ENCODE peak calls at places on chromosomes 1 and 21, in six cellular contexts. One of them, this sample, is unnamed.

GRCh38 chr1:23567996-23568607 is 8.8 kb upstream of the ID3 start:
- DNase-seq in sigmoid colon: peak; percentile 64
- DNase-seq in GM12878: no peak
- DNase-seq in stomach: no peak
- DNase-seq in HL-60: no peak
- DNase-seq in SK-N-SH: peak; percentile 77
- DNase-seq in this sample: no peak

GRCh38 chr1:172600615-172601014 is 58.3 kb upstream of the FASLG start:
- DNase-seq in GM12878: no peak
- DNase-seq in sigmoid colon: no peak
- DNase-seq in stomach: no peak
- DNase-seq in SK-N-SH: no peak
- DNase-seq in HL-60: no peak
- DNase-seq in this sample: no peak

GRCh38 chr1:214123061-214123784 is 135.4 kb downstream of the PROX1 start:
- DNase-seq in HL-60: no peak
- DNase-seq in sigmoid colon: no peak
- DNase-seq in stomach: peak; percentile 65
- DNase-seq in SK-N-SH: peak; percentile 76
- DNase-seq in GM12878: no peak
- DNase-seq in this sample: no peak

GRCh38 chr21:28704746-28705145 is 287.9 kb downstream of the LTN1 start:
- DNase-seq in stomach: no peak
- DNase-seq in sigmoid colon: no peak
- DNase-seq in GM12878: no peak
- DNase-seq in HL-60: no peak
- DNase-seq in SK-N-SH: no peak
- DNase-seq in this sample: no peak

GRCh38 chr1:248853023-248853422 is 5.9 kb downstream of the ZNF692 start:
- DNase-seq in HL-60: no peak
- DNase-seq in GM12878: no peak
- DNase-seq in stomach: no peak
- DNase-seq in SK-N-SH: no peak
- DNase-seq in sigmoid colon: no peak
- DNase-seq in this sample: no peak

GRCh38 chr1:175839678-175840669 is 96.6 kb upstream of the TNR start:
- DNase-seq in SK-N-SH: peak; percentile 24
- DNase-seq in HL-60: peak; percentile 83
- DNase-seq in GM12878: no peak
- DNase-seq in stomach: no peak
- DNase-seq in sigmoid colon: no peak
- DNase-seq in this sample: no peak

GRCh38 chr21:24369278-24369677 is 1238.0 kb downstream of the MRPL39 start:
- DNase-seq in SK-N-SH: no peak
- DNase-seq in stomach: no peak
- DNase-seq in sigmoid colon: no peak
- DNase-seq in GM12878: no peak
- DNase-seq in HL-60: no peak
- DNase-seq in this sample: no peak

GRCh38 chr1:15618685-15619525 is 1.6 kb downstream of the DDI2 start:
- DNase-seq in sigmoid colon: no peak
- DNase-seq in HL-60: no peak
- DNase-seq in GM12878: no peak
- DNase-seq in SK-N-SH: no peak
- DNase-seq in stomach: no peak
- DNase-seq in this sample: no peak

GRCh38 chr1:212791261-212791675 is 309 bp downstream of the NSL1 start:
- DNase-seq in stomach: no peak
- DNase-seq in HL-60: peak; percentile 75
- DNase-seq in sigmoid colon: no peak
- DNase-seq in SK-N-SH: no peak
- DNase-seq in GM12878: no peak
- DNase-seq in this sample: no peak

GRCh38 chr1:18480315-18481189 is at the start of gene KLHDC7A:
- DNase-seq in SK-N-SH: no peak
- DNase-seq in stomach: peak; percentile 90
- DNase-seq in GM12878: no peak
- DNase-seq in sigmoid colon: peak; percentile 46
- DNase-seq in HL-60: no peak
- DNase-seq in this sample: no peak

GRCh38 chr1:201954263-201955008 is 867 bp upstream of the TIMM17A start:
- DNase-seq in sigmoid colon: no peak
- DNase-seq in SK-N-SH: no peak
- DNase-seq in HL-60: no peak
- DNase-seq in GM12878: no peak
- DNase-seq in stomach: no peak
- DNase-seq in this sample: no peak

GRCh38 chr1:153985341-153985912 is 712 bp downstream of the RAB13 start:
- DNase-seq in sigmoid colon: peak; percentile 86
- DNase-seq in HL-60: no peak
- DNase-seq in stomach: no peak
- DNase-seq in GM12878: no peak
- DNase-seq in SK-N-SH: no peak
- DNase-seq in this sample: no peak

GRCh38 chr1:42992043-42992697 is 33.5 kb upstream of the SLC2A1 start:
- DNase-seq in sigmoid colon: no peak
- DNase-seq in GM12878: no peak
- DNase-seq in stomach: no peak
- DNase-seq in SK-N-SH: no peak
- DNase-seq in HL-60: no peak
- DNase-seq in this sample: no peak

GRCh38 chr1:87684194-87684593 is 355.5 kb downstream of the LMO4 start:
- DNase-seq in SK-N-SH: no peak
- DNase-seq in stomach: peak; percentile 29
- DNase-seq in GM12878: no peak
- DNase-seq in sigmoid colon: no peak
- DNase-seq in HL-60: no peak
- DNase-seq in this sample: no peak

GRCh38 chr1:107781245-107781644 is 183.7 kb downstream of the VAV3 start:
- DNase-seq in GM12878: no peak
- DNase-seq in HL-60: no peak
- DNase-seq in SK-N-SH: no peak
- DNase-seq in sigmoid colon: no peak
- DNase-seq in stomach: no peak
- DNase-seq in this sample: no peak

GRCh38 chr1:167795810-167796740 is 74.3 kb downstream of the MPZL1 start:
- DNase-seq in stomach: no peak
- DNase-seq in SK-N-SH: no peak
- DNase-seq in HL-60: no peak
- DNase-seq in sigmoid colon: peak; percentile 82
- DNase-seq in GM12878: no peak
- DNase-seq in this sample: no peak

GRCh38 chr1:11789126-11790067 is 16.4 kb downstream of the MTHFR start:
- DNase-seq in SK-N-SH: no peak
- DNase-seq in sigmoid colon: no peak
- DNase-seq in stomach: no peak
- DNase-seq in HL-60: no peak
- DNase-seq in GM12878: no peak
- DNase-seq in this sample: no peak

GRCh38 chr1:108316545-108316944 is 72.7 kb upstream of the NBPF4 start:
- DNase-seq in SK-N-SH: no peak
- DNase-seq in stomach: no peak
- DNase-seq in sigmoid colon: no peak
- DNase-seq in HL-60: no peak
- DNase-seq in GM12878: no peak
- DNase-seq in this sample: no peak

GRCh38 chr1:245888809-245889208 is 618.3 kb downstream of the SMYD3 start:
- DNase-seq in stomach: no peak
- DNase-seq in HL-60: peak; percentile 18
- DNase-seq in GM12878: peak; percentile 20
- DNase-seq in sigmoid colon: no peak
- DNase-seq in SK-N-SH: no peak
- DNase-seq in this sample: no peak

GRCh38 chr1:66676616-66677298 is 75.5 kb upstream of the DYNLT5 start:
- DNase-seq in sigmoid colon: no peak
- DNase-seq in SK-N-SH: no peak
- DNase-seq in stomach: no peak
- DNase-seq in HL-60: no peak
- DNase-seq in GM12878: no peak
- DNase-seq in this sample: no peak

GRCh38 chr1:237112663-237113062 is 70.7 kb downstream of the RYR2 start:
- DNase-seq in SK-N-SH: no peak
- DNase-seq in sigmoid colon: no peak
- DNase-seq in stomach: no peak
- DNase-seq in HL-60: no peak
- DNase-seq in GM12878: no peak
- DNase-seq in this sample: no peak

GRCh38 chr1:99266731-99267130 is 2.4 kb downstream of the PLPPR4 start:
- DNase-seq in stomach: no peak
- DNase-seq in SK-N-SH: no peak
- DNase-seq in HL-60: no peak
- DNase-seq in sigmoid colon: no peak
- DNase-seq in GM12878: no peak
- DNase-seq in this sample: no peak

GRCh38 chr1:62508187-62508758 is 71.4 kb downstream of the USP1 start:
- DNase-seq in GM12878: peak; percentile 9
- DNase-seq in HL-60: no peak
- DNase-seq in sigmoid colon: no peak
- DNase-seq in stomach: no peak
- DNase-seq in SK-N-SH: peak; percentile 33
- DNase-seq in this sample: no peak

GRCh38 chr1:113429461-113430153 is 39.3 kb downstream of the MAGI3 start:
- DNase-seq in SK-N-SH: no peak
- DNase-seq in HL-60: no peak
- DNase-seq in sigmoid colon: no peak
- DNase-seq in GM12878: no peak
- DNase-seq in stomach: peak; percentile 63
- DNase-seq in this sample: no peak

GRCh38 chr21:24290151-24290833 is 1317.0 kb downstream of the MRPL39 start:
- DNase-seq in stomach: no peak
- DNase-seq in sigmoid colon: no peak
- DNase-seq in SK-N-SH: no peak
- DNase-seq in GM12878: no peak
- DNase-seq in HL-60: no peak
- DNase-seq in this sample: no peak

GRCh38 chr1:170145061-170145460 is 698 bp upstream of the NTMT2 start:
- DNase-seq in SK-N-SH: no peak
- DNase-seq in sigmoid colon: no peak
- DNase-seq in GM12878: no peak
- DNase-seq in stomach: no peak
- DNase-seq in HL-60: no peak
- DNase-seq in this sample: no peak

GRCh38 chr1:165851034-165851658 is 23.7 kb downstream of the UCK2 start:
- DNase-seq in SK-N-SH: no peak
- DNase-seq in GM12878: no peak
- DNase-seq in sigmoid colon: no peak
- DNase-seq in stomach: no peak
- DNase-seq in HL-60: no peak
- DNase-seq in this sample: no peak

GRCh38 chr1:165854101-165854845 is 26.9 kb downstream of the UCK2 start:
- DNase-seq in SK-N-SH: no peak
- DNase-seq in sigmoid colon: no peak
- DNase-seq in stomach: no peak
- DNase-seq in GM12878: no peak
- DNase-seq in HL-60: peak; percentile 89
- DNase-seq in this sample: no peak

GRCh38 chr1:165852896-165853295 is 25.5 kb downstream of the UCK2 start:
- DNase-seq in SK-N-SH: no peak
- DNase-seq in GM12878: no peak
- DNase-seq in HL-60: no peak
- DNase-seq in sigmoid colon: no peak
- DNase-seq in stomach: no peak
- DNase-seq in this sample: no peak

GRCh38 chr1:165855010-165855838 is 27.8 kb downstream of the UCK2 start:
- DNase-seq in sigmoid colon: no peak
- DNase-seq in HL-60: no peak
- DNase-seq in stomach: no peak
- DNase-seq in SK-N-SH: no peak
- DNase-seq in GM12878: no peak
- DNase-seq in this sample: no peak

DNA sequence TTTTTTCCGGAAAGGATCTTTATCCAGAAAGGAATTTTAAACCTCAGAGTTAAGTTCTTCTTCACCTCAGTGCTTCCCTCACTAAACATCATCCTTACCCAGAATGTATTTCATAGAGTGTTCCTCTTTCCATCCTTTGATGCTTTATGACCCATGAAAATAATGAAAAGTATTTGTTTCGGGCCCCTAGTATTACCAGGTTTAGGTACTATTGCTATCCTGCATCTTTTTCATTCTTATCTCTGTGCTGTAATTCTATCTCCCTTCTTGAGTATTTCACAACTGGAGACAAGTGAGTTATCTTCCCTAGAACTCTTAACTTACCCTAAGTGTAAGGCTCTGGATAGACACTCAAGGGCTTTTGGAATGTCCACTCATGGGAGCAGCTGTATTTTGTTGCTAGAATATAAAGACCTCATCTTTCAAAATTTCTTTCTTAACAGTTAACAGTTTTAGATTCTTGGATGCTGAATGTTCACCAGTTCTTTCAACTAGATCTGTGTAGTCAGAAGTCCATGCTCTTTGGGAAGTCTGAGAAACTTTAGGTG is 26.2 kb downstream of the UCK2 start:
- DNase-seq in HL-60: no peak
- DNase-seq in stomach: no peak
- DNase-seq in GM12878: no peak
- DNase-seq in SK-N-SH: no peak
- DNase-seq in sigmoid colon: no peak
- DNase-seq in this sample: no peak
- H3K4me3 ChIP-seq in HL-60: no peak overlapping the region
- H3K4me3 ChIP-seq in stomach: no peak overlapping the region
- H3K4me3 ChIP-seq in GM12878: no peak overlapping the region
- H3K4me3 ChIP-seq in SK-N-SH: no peak overlapping the region
- H3K4me3 ChIP-seq in sigmoid colon: no peak overlapping the region
- H3K4me3 ChIP-seq in this sample: no peak overlapping the region

DNA sequence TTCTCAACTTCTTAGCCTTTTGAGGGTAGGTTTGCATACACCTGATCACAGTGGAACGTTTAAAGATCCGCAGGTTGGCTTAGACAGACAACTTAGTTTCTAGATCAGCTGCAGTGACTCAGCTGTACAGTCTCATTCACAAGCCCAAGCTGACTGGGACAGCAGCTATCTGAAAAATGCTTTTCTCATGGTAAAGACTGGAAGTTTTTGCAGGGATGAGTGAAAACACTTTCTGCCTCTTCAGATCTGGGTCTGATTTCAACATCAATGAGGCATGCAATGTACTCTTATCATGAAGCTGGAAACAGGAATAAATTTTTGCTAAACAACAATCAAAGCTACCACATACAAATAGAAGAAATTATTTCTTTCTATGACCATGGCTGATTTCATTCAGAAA is 61.1 kb upstream of the PTBP2 start:
- DNase-seq in stomach: no peak
- DNase-seq in SK-N-SH: no peak
- DNase-seq in GM12878: no peak
- DNase-seq in sigmoid colon: no peak
- DNase-seq in HL-60: no peak
- DNase-seq in this sample: no peak
- TF ChIP-seq POLR2AphosphoS5 in stomach: no peak
- TF ChIP-seq POLR2AphosphoS5 in SK-N-SH: no peak
- TF ChIP-seq POLR2AphosphoS5 in GM12878: no peak
- TF ChIP-seq POLR2AphosphoS5 in sigmoid colon: no peak
- TF ChIP-seq POLR2AphosphoS5 in HL-60: no peak
- TF ChIP-seq POLR2AphosphoS5 in this sample: no peak

GRCh38 chr1:9267352-9267686 is 25.4 kb upstream of the SPSB1 start:
- DNase-seq in stomach: no peak
- DNase-seq in GM12878: no peak
- DNase-seq in SK-N-SH: no peak
- DNase-seq in sigmoid colon: no peak
- DNase-seq in HL-60: no peak
- DNase-seq in this sample: no peak
- TF ChIP-seq CTCF in stomach: no peak
- TF ChIP-seq CTCF in GM12878: no peak
- TF ChIP-seq CTCF in SK-N-SH: no peak
- TF ChIP-seq CTCF in sigmoid colon: no peak
- TF ChIP-seq CTCF in HL-60: no peak
- TF ChIP-seq CTCF in this sample: no peak

GRCh38 chr1:32361308-32361673 is 994 bp downstream of the FAM229A start:
- DNase-seq in stomach: no peak
- DNase-seq in GM12878: no peak
- DNase-seq in sigmoid colon: no peak
- DNase-seq in HL-60: no peak
- DNase-seq in SK-N-SH: no peak
- DNase-seq in this sample: no peak
- H3K4me3 ChIP-seq in stomach: peak overlapping the region; percentile 58
- H3K4me3 ChIP-seq in GM12878: no peak overlapping the region
- H3K4me3 ChIP-seq in sigmoid colon: peak overlapping the region; percentile 51
- H3K4me3 ChIP-seq in HL-60: no peak overlapping the region
- H3K4me3 ChIP-seq in SK-N-SH: no peak overlapping the region
- H3K4me3 ChIP-seq in this sample: peak overlapping the region; percentile 35